ENCODE peak calls at places on chromosomes 13 and 19, in eight cellular contexts. A is nucleus accumbens; C is anterior cingulate cortex; U is fibroblast of gingiva; V is Kasumi-1; Q is stimulated activated CD4-positive, alpha-beta T cell treated with anti-CD3 and anti-CD28 coated beads, TNF-alpha, amount 100 ng/mL, for 1 hour; W is left ventricle myocardium superior; Z is cardiac muscle cell. Y is an unnamed sample.
A peak's percentile ranks its signal among the peaks of the same experiment; 100 is the strongest.

GRCh38 chr19:31567776-31568175 is 218.5 kb upstream of the TSHZ3 start:
- DNase-seq in A (no peak), C (no peak), U (no peak), V (no peak), Q (no peak), W (no peak), Z (no peak), Y (no peak)

GRCh38 chr13:30338331-30338851 is 31.0 kb upstream of the KATNAL1 start:
- DNase-seq in A (no peak), C (no peak), U (no peak), V (no peak), Q (no peak), W (no peak), Z (no peak), Y (no peak)

GRCh38 chr19:42516771-42517170 is 11.5 kb downstream of the CEACAM1 start:
- DNase-seq in A (no peak), C (no peak), U (no peak), V (no peak), Q (no peak), W (no peak), Z (no peak), Y (no peak)

GRCh38 chr13:99289674-99290337 is 17.4 kb downstream of the GPR183 start:
- DNase-seq in A (no peak), C (no peak), U (no peak), V (no peak), Q (no peak), W (no peak), Z (no peak), Y (no peak)

GRCh38 chr13:111153977-111154332 is 38.8 kb downstream of the ARHGEF7 start:
- DNase-seq in A (peak; percentile 50), C (no peak), U (peak; percentile 33), V (peak; percentile 31), Q (no peak), W (no peak), Z (no peak), Y (peak; percentile 49)

GRCh38 chr13:68261105-68261504 is 1031.0 kb upstream of the PCDH9 start:
- DNase-seq in A (no peak), C (no peak), U (no peak), V (no peak), Q (no peak), W (no peak), Z (no peak), Y (no peak)

GRCh38 chr13:42001580-42001979 is 40.7 kb upstream of the VWA8 start:
- DNase-seq in A (no peak), C (no peak), U (peak; percentile 58), V (no peak), Q (no peak), W (no peak), Z (peak; percentile 45), Y (no peak)

GRCh38 chr13:71417205-71417604 is 449.8 kb downstream of the DACH1 start:
- DNase-seq in A (no peak), C (no peak), U (no peak), V (no peak), Q (no peak), W (no peak), Z (no peak), Y (no peak)

GRCh38 chr19:54415208-54415900 is at the start of gene TTYH1:
- DNase-seq in A (peak; percentile 57), C (peak; percentile 56), U (no peak), V (no peak), Q (no peak), W (no peak), Z (no peak), Y (no peak)

GRCh38 chr19:43683905-43684304 is 13.9 kb upstream of the PLAUR start:
- DNase-seq in A (no peak), C (no peak), U (no peak), V (no peak), Q (no peak), W (no peak), Z (no peak), Y (no peak)

GRCh38 chr19:42531313-42531712 is 3.0 kb upstream of the CEACAM1 start:
- DNase-seq in A (no peak), C (no peak), U (no peak), V (no peak), Q (no peak), W (no peak), Z (no peak), Y (no peak)

GRCh38 chr13:104043184-104043583 is 977.0 kb upstream of the SLC10A2 start:
- DNase-seq in A (no peak), C (no peak), U (no peak), V (no peak), Q (no peak), W (no peak), Z (no peak), Y (no peak)

GRCh38 chr19:751501-752341 is 809 bp downstream of the MISP start:
- DNase-seq in A (no peak), C (no peak), U (peak; percentile 69), V (no peak), Q (no peak), W (peak; percentile 25), Z (no peak), Y (no peak)

GRCh38 chr13:30186644-30187431 is 120.5 kb downstream of the KATNAL1 start:
- DNase-seq in A (no peak), C (no peak), U (no peak), V (no peak), Q (no peak), W (no peak), Z (no peak), Y (no peak)

GRCh38 chr13:78401833-78402232 is 201.5 kb downstream of the POU4F1 start:
- DNase-seq in A (no peak), C (no peak), U (no peak), V (no peak), Q (no peak), W (no peak), Z (peak; percentile 21), Y (no peak)

GRCh38 chr13:51950722-51951121 is 60.5 kb downstream of the ATP7B start:
- DNase-seq in A (no peak), C (no peak), U (no peak), V (no peak), Q (no peak), W (no peak), Z (no peak), Y (no peak)

GRCh38 chr13:106415971-106416370 is 119.5 kb downstream of the EFNB2 start:
- DNase-seq in A (no peak), C (no peak), U (no peak), V (no peak), Q (no peak), W (no peak), Z (no peak), Y (no peak)

GRCh38 chr19:50639121-50640112 is at the start of gene SYT3:
- DNase-seq in A (peak; percentile 37), C (peak; percentile 74), U (no peak), V (no peak), Q (no peak), W (peak; percentile 58), Z (peak; percentile 80), Y (peak; percentile 36)

GRCh38 chr19:42219812-42220750 is at the start of gene ZNF526:
- DNase-seq in A (peak; percentile 95), C (peak; percentile 96), U (peak; percentile 96), V (peak; percentile 97), Q (peak; percentile 94), W (peak; percentile 99), Z (peak; percentile 98), Y (peak; percentile 97)

GRCh38 chr19:2334986-2335846 is 6.7 kb downstream of the SPPL2B start:
- DNase-seq in A (no peak), C (no peak), U (no peak), V (no peak), Q (no peak), W (no peak), Z (no peak), Y (no peak)

GRCh38 chr19:9711815-9712214 is 36.9 kb upstream of the ZNF562 start:
- DNase-seq in A (no peak), C (no peak), U (no peak), V (no peak), Q (no peak), W (no peak), Z (no peak), Y (no peak)

GRCh38 chr19:6773323-6773931 is 919 bp downstream of the VAV1 start:
- DNase-seq in A (no peak), C (no peak), U (no peak), V (peak; percentile 92), Q (no peak), W (peak; percentile 63), Z (no peak), Y (peak; percentile 41)

GRCh38 chr19:45792482-45793177 is at the start of gene DMWD:
- DNase-seq in A (peak; percentile 97), C (peak; percentile 99), U (peak; percentile 98), V (peak; percentile 96), Q (peak; percentile 98), W (peak; percentile 100), Z (peak; percentile 100), Y (peak; percentile 100)

GRCh38 chr13:74003374-74003773 is 130.8 kb downstream of the KLF12 start:
- DNase-seq in A (no peak), C (no peak), U (no peak), V (no peak), Q (no peak), W (no peak), Z (no peak), Y (no peak)

GRCh38 chr13:48492123-48493075 is 40.5 kb downstream of the RCBTB2 start:
- DNase-seq in A (peak; percentile 12), C (peak; percentile 47), U (peak; percentile 82), V (peak; percentile 100), Q (peak; percentile 32), W (peak; percentile 87), Z (peak; percentile 11), Y (peak; percentile 82)

GRCh38 chr19:44623080-44623479 is 9.7 kb downstream of the IGSF23 start:
- DNase-seq in A (no peak), C (no peak), U (peak; percentile 69), V (peak; percentile 62), Q (no peak), W (no peak), Z (no peak), Y (no peak)

GRCh38 chr19:50922316-50922853 is 11.2 kb upstream of the KLK4 start:
- DNase-seq in A (peak; percentile 19), C (peak; percentile 49), U (peak; percentile 47), V (peak; percentile 77), Q (peak; percentile 29), W (peak; percentile 62), Z (peak; percentile 90), Y (peak; percentile 34)

GRCh38 chr13:65856464-65856863 is 1373.7 kb downstream of the PCDH9 start:
- DNase-seq in A (no peak), C (no peak), U (peak; percentile 54), V (no peak), Q (no peak), W (no peak), Z (no peak), Y (no peak)

GRCh38 chr13:30049692-30050091 is 199.3 kb upstream of the UBL3 start:
- DNase-seq in A (no peak), C (no peak), U (no peak), V (no peak), Q (no peak), W (no peak), Z (peak; percentile 55), Y (no peak)

GRCh38 chr19:2391118-2391725 is 31.2 kb downstream of the TMPRSS9 start:
- DNase-seq in A (no peak), C (peak; percentile 28), U (peak; percentile 69), V (peak; percentile 73), Q (peak; percentile 8), W (no peak), Z (peak; percentile 66), Y (no peak)

GRCh38 chr13:23766199-23766771 is 122.9 kb downstream of the MIPEP start:
- DNase-seq in A (no peak), C (no peak), U (no peak), V (no peak), Q (no peak), W (no peak), Z (no peak), Y (no peak)

GRCh38 chr19:8690753-8691539 is 7.6 kb downstream of the ACTL9 start:
- DNase-seq in A (no peak), C (no peak), U (no peak), V (no peak), Q (no peak), W (no peak), Z (no peak), Y (no peak)

GRCh38 chr13:43094901-43095300 is 71.5 kb downstream of the DNAJC15 start:
- DNase-seq in A (no peak), C (no peak), U (no peak), V (no peak), Q (no peak), W (no peak), Z (no peak), Y (no peak)

GRCh38 chr13:23847545-23847944 is 41.7 kb downstream of the MIPEP start:
- DNase-seq in A (no peak), C (no peak), U (no peak), V (no peak), Q (no peak), W (no peak), Z (no peak), Y (no peak)